ENCODE peak calls at places on chromosome 3, in nine cellular contexts. R is GM23338, J is HepG2, F is Panc1, V is SK-N-SH, Y is A549, N is HL-60, M is K562, G is GM12878. Z is an unnamed sample.

GRCh38 chr3:152516195-152516594 is 247.5 kb downstream of the MBNL1 start:
- DNase-seq in R (no peak), J (no peak), F (no peak), V (no peak), Y (no peak), N (no peak), M (no peak), G (no peak), Z (no peak)

GRCh38 chr3:20811631-20812030 is 625.6 kb upstream of the SGO1 start:
- DNase-seq in R (no peak), J (no peak), F (no peak), V (no peak), Y (no peak), N (no peak), M (no peak), G (no peak), Z (no peak)

GRCh38 chr3:150050510-150050909 is 79.8 kb upstream of the PFN2 start:
- DNase-seq in R (no peak), J (no peak), F (no peak), V (no peak), Y (no peak), N (no peak), M (peak; percentile 60), G (no peak), Z (no peak)

GRCh38 chr3:62604746-62605351 is 231.5 kb upstream of the FEZF2 start:
- DNase-seq in R (no peak), J (no peak), F (no peak), V (no peak), Y (no peak), N (no peak), M (no peak), G (no peak), Z (no peak)

GRCh38 chr3:101758224-101758623 is 20.8 kb upstream of the NXPE3 start:
- DNase-seq in R (no peak), J (no peak), F (no peak), V (no peak), Y (no peak), N (no peak), M (no peak), G (no peak), Z (no peak)

GRCh38 chr3:138974467-138974866 is 27.4 kb downstream of the FOXL2NB start:
- DNase-seq in R (no peak), J (no peak), F (no peak), V (no peak), Y (no peak), N (no peak), M (no peak), G (no peak), Z (no peak)

GRCh38 chr3:167184511-167184910 is 195.6 kb downstream of the ZBBX start:
- DNase-seq in R (peak; percentile 64), J (peak; percentile 1), F (no peak), V (no peak), Y (no peak), N (no peak), M (no peak), G (no peak), Z (no peak)

GRCh38 chr3:150786791-150787190 is 23.8 kb upstream of the SIAH2 start:
- DNase-seq in R (no peak), J (no peak), F (no peak), V (no peak), Y (no peak), N (no peak), M (peak; percentile 41), G (no peak), Z (no peak)

GRCh38 chr3:13348100-13348499 is 72.0 kb downstream of the NUP210 start:
- DNase-seq in R (no peak), J (no peak), F (no peak), V (no peak), Y (no peak), N (no peak), M (no peak), G (no peak), Z (no peak)

GRCh38 chr3:18153571-18154173 is 271.5 kb downstream of the SATB1 start:
- DNase-seq in R (peak; percentile 7), J (no peak), F (no peak), V (no peak), Y (peak; percentile 61), N (peak; percentile 55), M (no peak), G (no peak), Z (peak; percentile 48)

GRCh38 chr3:19202754-19203153 is 54.4 kb downstream of the KCNH8 start:
- DNase-seq in R (no peak), J (no peak), F (no peak), V (no peak), Y (no peak), N (no peak), M (no peak), G (no peak), Z (no peak)

GRCh38 chr3:156093966-156094365 is 26.4 kb upstream of the KCNAB1 start:
- DNase-seq in R (peak; percentile 70), J (no peak), F (no peak), V (no peak), Y (no peak), N (no peak), M (no peak), G (no peak), Z (no peak)

GRCh38 chr3:127288921-127289645 is 1.2 kb upstream of the PRR20G start:
- DNase-seq in R (peak; percentile 56), J (peak; percentile 22), F (no peak), V (no peak), Y (no peak), N (no peak), M (no peak), G (no peak), Z (no peak)

GRCh38 chr3:33089515-33089914 is 7.4 kb downstream of the GLB1 start:
- DNase-seq in R (no peak), J (no peak), F (no peak), V (no peak), Y (no peak), N (no peak), M (no peak), G (peak; percentile 43), Z (no peak)
- TF ChIP-seq REST in R (no peak), J (no peak), F (no peak), V (no peak), Y (no peak), N (no peak), M (no peak), G (no peak), Z (no peak)

DNA sequence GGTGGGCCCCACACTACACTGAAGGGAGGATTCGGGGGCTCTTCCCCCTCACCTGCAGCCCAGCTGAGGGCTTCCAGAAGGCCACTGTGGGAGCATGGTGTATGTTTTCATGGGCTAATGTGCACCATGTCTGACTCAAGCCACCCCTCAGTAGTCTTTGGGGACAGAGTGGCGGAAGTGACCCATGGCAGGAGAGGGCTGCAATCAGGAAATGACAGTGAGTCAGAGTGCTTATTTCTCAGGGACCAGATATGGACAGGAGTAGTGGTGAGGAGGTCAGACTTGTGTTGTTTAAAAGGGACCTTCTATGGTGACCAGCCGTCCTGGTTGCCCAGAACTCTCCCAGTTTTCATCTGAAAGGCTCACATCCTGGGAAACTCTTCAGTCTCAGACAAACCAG is 32.8 kb upstream of the SLC9A9 start:
- DNase-seq in R (no peak), J (no peak), F (no peak), V (no peak), Y (no peak), N (no peak), M (no peak), G (no peak), Z (no peak)
- TF ChIP-seq REST in R (no peak), J (no peak), F (no peak), V (no peak), Y (no peak), N (no peak), M (no peak), G (no peak), Z (no peak)

GRCh38 chr3:51382947-51383578 is 2.0 kb upstream of the MANF start:
- DNase-seq in R (no peak), J (no peak), F (no peak), V (no peak), Y (no peak), N (no peak), M (no peak), G (no peak), Z (no peak)
- TF ChIP-seq REST in R (no peak), J (no peak), F (no peak), V (no peak), Y (no peak), N (no peak), M (no peak), G (no peak), Z (no peak)

GRCh38 chr3:38587548-38588131 is 61.8 kb downstream of the SCN5A start:
- DNase-seq in R (no peak), J (no peak), F (no peak), V (no peak), Y (no peak), N (no peak), M (no peak), G (no peak), Z (no peak)

GRCh38 chr3:38586546-38587520 is 62.7 kb downstream of the SCN5A start:
- DNase-seq in R (no peak), J (no peak), F (no peak), V (no peak), Y (no peak), N (no peak), M (no peak), G (no peak), Z (no peak)

GRCh38 chr3:38588276-38588971 is 61.1 kb downstream of the SCN5A start:
- DNase-seq in R (no peak), J (no peak), F (no peak), V (no peak), Y (no peak), N (no peak), M (no peak), G (no peak), Z (no peak)

GRCh38 chr3:38583688-38584087 is 65.8 kb downstream of the SCN5A start:
- DNase-seq in R (no peak), J (no peak), F (no peak), V (no peak), Y (no peak), N (no peak), M (no peak), G (no peak), Z (no peak)

GRCh38 chr3:38585791-38586420 is 63.6 kb downstream of the SCN5A start:
- DNase-seq in R (no peak), J (no peak), F (no peak), V (no peak), Y (no peak), N (no peak), M (no peak), G (no peak), Z (no peak)
- TF ChIP-seq REST in R (no peak), J (no peak), F (no peak), V (no peak), Y (no peak), N (no peak), M (no peak), G (no peak), Z (no peak)

GRCh38 chr3:187281191-187281714 is 10.3 kb downstream of the MASP1 start:
- DNase-seq in R (peak; percentile 50), J (no peak), F (no peak), V (no peak), Y (no peak), N (no peak), M (no peak), G (no peak), Z (no peak)
- TF ChIP-seq REST in R (no peak), J (no peak), F (no peak), V (no peak), Y (no peak), N (no peak), M (no peak), G (no peak), Z (no peak)

GRCh38 chr3:42764561-42765295 is 8.3 kb downstream of the CCDC13 start:
- DNase-seq in R (no peak), J (no peak), F (no peak), V (no peak), Y (no peak), N (no peak), M (no peak), G (no peak), Z (no peak)
- TF ChIP-seq REST in R (no peak), J (no peak), F (no peak), V (no peak), Y (no peak), N (no peak), M (no peak), G (no peak), Z (no peak)